ENCODE peak calls at places on chromosomes 11 and 22, in six cellular contexts. One of them, this sample, is unnamed.

GRCh38 chr11:35963911-35964310 is 20.0 kb downstream of the LDLRAD3 start:
- DNase-seq in CD8-positive, alpha-beta T cell: no peak
- DNase-seq in fibroblast of lung: no peak
- DNase-seq in mesenchymal stem cell: no peak
- DNase-seq in BE2C: no peak
- DNase-seq in spleen: no peak
- DNase-seq in this sample: no peak

GRCh38 chr11:74685338-74685737 is 45.9 kb downstream of the CHRDL2 start:
- DNase-seq in BE2C: no peak
- DNase-seq in mesenchymal stem cell: no peak
- DNase-seq in fibroblast of lung: no peak
- DNase-seq in spleen: no peak
- DNase-seq in CD8-positive, alpha-beta T cell: no peak
- DNase-seq in this sample: no peak

GRCh38 chr11:69640260-69640994 is 529 bp upstream of the CCND1 start:
- DNase-seq in mesenchymal stem cell: peak; percentile 73
- DNase-seq in BE2C: no peak
- DNase-seq in spleen: peak; percentile 81
- DNase-seq in CD8-positive, alpha-beta T cell: no peak
- DNase-seq in fibroblast of lung: no peak
- DNase-seq in this sample: no peak

GRCh38 chr22:22694106-22694505 is 49.7 kb downstream of the GGTLC2 start:
- DNase-seq in fibroblast of lung: no peak
- DNase-seq in mesenchymal stem cell: no peak
- DNase-seq in BE2C: no peak
- DNase-seq in CD8-positive, alpha-beta T cell: no peak
- DNase-seq in spleen: no peak
- DNase-seq in this sample: no peak

GRCh38 chr11:69890476-69890875 is 71.3 kb upstream of the FGF3 start:
- DNase-seq in BE2C: no peak
- DNase-seq in spleen: peak; percentile 69
- DNase-seq in fibroblast of lung: no peak
- DNase-seq in CD8-positive, alpha-beta T cell: no peak
- DNase-seq in mesenchymal stem cell: no peak
- DNase-seq in this sample: no peak

GRCh38 chr11:124233376-124233775 is 7.5 kb upstream of the OR8G1 start:
- DNase-seq in BE2C: no peak
- DNase-seq in fibroblast of lung: no peak
- DNase-seq in spleen: no peak
- DNase-seq in mesenchymal stem cell: no peak
- DNase-seq in CD8-positive, alpha-beta T cell: no peak
- DNase-seq in this sample: no peak

GRCh38 chr22:31680764-31681624 is 19.0 kb upstream of the PISD start:
- DNase-seq in BE2C: no peak
- DNase-seq in mesenchymal stem cell: peak; percentile 34
- DNase-seq in spleen: no peak
- DNase-seq in CD8-positive, alpha-beta T cell: no peak
- DNase-seq in fibroblast of lung: peak; percentile 88
- DNase-seq in this sample: peak; percentile 71

GRCh38 chr22:21736948-21737347 is 1.4 kb upstream of the YPEL1 start:
- DNase-seq in fibroblast of lung: no peak
- DNase-seq in spleen: no peak
- DNase-seq in BE2C: no peak
- DNase-seq in CD8-positive, alpha-beta T cell: no peak
- DNase-seq in mesenchymal stem cell: no peak
- DNase-seq in this sample: no peak

GRCh38 chr22:47204002-47204979 is 441.8 kb downstream of the TBC1D22A start:
- DNase-seq in BE2C: no peak
- DNase-seq in mesenchymal stem cell: no peak
- DNase-seq in fibroblast of lung: no peak
- DNase-seq in CD8-positive, alpha-beta T cell: no peak
- DNase-seq in spleen: peak; percentile 66
- DNase-seq in this sample: no peak

GRCh38 chr22:32880906-32881596 is 79.5 kb downstream of the TIMP3 start:
- DNase-seq in CD8-positive, alpha-beta T cell: no peak
- DNase-seq in mesenchymal stem cell: peak; percentile 82
- DNase-seq in spleen: peak; percentile 83
- DNase-seq in BE2C: peak; percentile 97
- DNase-seq in fibroblast of lung: peak; percentile 83
- DNase-seq in this sample: no peak

GRCh38 chr11:49208006-49208721 is at the start of gene FOLH1:
- DNase-seq in spleen: peak; percentile 75
- DNase-seq in CD8-positive, alpha-beta T cell: no peak
- DNase-seq in mesenchymal stem cell: no peak
- DNase-seq in fibroblast of lung: no peak
- DNase-seq in BE2C: peak; percentile 11
- DNase-seq in this sample: peak; percentile 23

GRCh38 chr11:47413908-47414684 is 5.7 kb downstream of the SLC39A13 start:
- DNase-seq in mesenchymal stem cell: peak; percentile 47
- DNase-seq in spleen: no peak
- DNase-seq in CD8-positive, alpha-beta T cell: no peak
- DNase-seq in fibroblast of lung: peak; percentile 83
- DNase-seq in BE2C: no peak
- DNase-seq in this sample: peak; percentile 90

GRCh38 chr11:61871158-61871597 is 20.2 kb downstream of the FADS3 start:
- DNase-seq in mesenchymal stem cell: peak; percentile 83
- DNase-seq in spleen: peak; percentile 92
- DNase-seq in fibroblast of lung: peak; percentile 71
- DNase-seq in CD8-positive, alpha-beta T cell: peak; percentile 46
- DNase-seq in BE2C: peak; percentile 81
- DNase-seq in this sample: peak; percentile 79

GRCh38 chr11:88531776-88532175 is 194.2 kb upstream of the CTSC start:
- DNase-seq in mesenchymal stem cell: no peak
- DNase-seq in CD8-positive, alpha-beta T cell: no peak
- DNase-seq in fibroblast of lung: peak; percentile 72
- DNase-seq in spleen: no peak
- DNase-seq in BE2C: no peak
- DNase-seq in this sample: no peak

GRCh38 chr11:124674168-124674517 is 439 bp downstream of the SPA17 start:
- DNase-seq in CD8-positive, alpha-beta T cell: no peak
- DNase-seq in mesenchymal stem cell: no peak
- DNase-seq in spleen: no peak
- DNase-seq in BE2C: no peak
- DNase-seq in fibroblast of lung: peak; percentile 5
- DNase-seq in this sample: no peak

GRCh38 chr11:77547863-77548551 is 41.7 kb upstream of the AQP11 start:
- DNase-seq in fibroblast of lung: peak; percentile 60
- DNase-seq in BE2C: peak; percentile 59
- DNase-seq in mesenchymal stem cell: peak; percentile 71
- DNase-seq in CD8-positive, alpha-beta T cell: peak; percentile 4
- DNase-seq in spleen: no peak
- DNase-seq in this sample: no peak

GRCh38 chr22:43622886-43623285 is 189.2 kb downstream of the EFCAB6 start:
- DNase-seq in fibroblast of lung: no peak
- DNase-seq in mesenchymal stem cell: no peak
- DNase-seq in CD8-positive, alpha-beta T cell: no peak
- DNase-seq in BE2C: no peak
- DNase-seq in spleen: no peak
- DNase-seq in this sample: no peak

GRCh38 chr11:45354976-45355705 is 69.0 kb upstream of the SYT13 start:
- DNase-seq in BE2C: peak; percentile 80
- DNase-seq in mesenchymal stem cell: peak; percentile 81
- DNase-seq in spleen: peak; percentile 91
- DNase-seq in CD8-positive, alpha-beta T cell: peak; percentile 86
- DNase-seq in fibroblast of lung: peak; percentile 70
- DNase-seq in this sample: peak; percentile 71

GRCh38 chr11:2693851-2694261 is 5.9 kb downstream of the KCNQ1OT1 start:
- DNase-seq in CD8-positive, alpha-beta T cell: no peak
- DNase-seq in spleen: peak; percentile 64
- DNase-seq in fibroblast of lung: no peak
- DNase-seq in mesenchymal stem cell: no peak
- DNase-seq in BE2C: no peak
- DNase-seq in this sample: no peak

GRCh38 chr11:27409060-27409459 is 46.0 kb upstream of the CCDC34 start:
- DNase-seq in fibroblast of lung: no peak
- DNase-seq in CD8-positive, alpha-beta T cell: no peak
- DNase-seq in mesenchymal stem cell: no peak
- DNase-seq in spleen: no peak
- DNase-seq in BE2C: no peak
- DNase-seq in this sample: no peak

GRCh38 chr11:102390667-102391449 is 43.8 kb downstream of the BIRC2 start:
- DNase-seq in spleen: peak; percentile 86
- DNase-seq in fibroblast of lung: peak; percentile 55
- DNase-seq in CD8-positive, alpha-beta T cell: peak; percentile 24
- DNase-seq in BE2C: peak; percentile 68
- DNase-seq in mesenchymal stem cell: peak; percentile 71
- DNase-seq in this sample: peak; percentile 54

GRCh38 chr11:28757725-28758515 is 649.7 kb downstream of the METTL15 start:
- DNase-seq in CD8-positive, alpha-beta T cell: no peak
- DNase-seq in BE2C: no peak
- DNase-seq in fibroblast of lung: peak; percentile 95
- DNase-seq in spleen: no peak
- DNase-seq in mesenchymal stem cell: peak; percentile 34
- DNase-seq in this sample: no peak

GRCh38 chr11:84788220-84788619 is 838.9 kb downstream of the DLG2 start:
- DNase-seq in CD8-positive, alpha-beta T cell: no peak
- DNase-seq in fibroblast of lung: peak; percentile 16
- DNase-seq in mesenchymal stem cell: no peak
- DNase-seq in spleen: no peak
- DNase-seq in BE2C: no peak
- DNase-seq in this sample: no peak

GRCh38 chr11:110928373-110928772 is 216.1 kb upstream of the ARHGAP20 start:
- DNase-seq in mesenchymal stem cell: no peak
- DNase-seq in fibroblast of lung: no peak
- DNase-seq in BE2C: no peak
- DNase-seq in CD8-positive, alpha-beta T cell: no peak
- DNase-seq in spleen: no peak
- DNase-seq in this sample: no peak

GRCh38 chr11:61004037-61004641 is 32.7 kb downstream of the CD6 start:
- DNase-seq in spleen: peak; percentile 64
- DNase-seq in CD8-positive, alpha-beta T cell: no peak
- DNase-seq in fibroblast of lung: peak; percentile 76
- DNase-seq in mesenchymal stem cell: no peak
- DNase-seq in BE2C: no peak
- DNase-seq in this sample: no peak

GRCh38 chr11:10828407-10828806 is 19.7 kb upstream of the EIF4G2 start:
- DNase-seq in mesenchymal stem cell: no peak
- DNase-seq in CD8-positive, alpha-beta T cell: no peak
- DNase-seq in fibroblast of lung: no peak
- DNase-seq in BE2C: no peak
- DNase-seq in spleen: no peak
- DNase-seq in this sample: no peak

GRCh38 chr11:32099516-32099915 is 8.6 kb downstream of the RCN1 start:
- DNase-seq in CD8-positive, alpha-beta T cell: no peak
- DNase-seq in BE2C: no peak
- DNase-seq in fibroblast of lung: no peak
- DNase-seq in spleen: no peak
- DNase-seq in mesenchymal stem cell: no peak
- DNase-seq in this sample: no peak

GRCh38 chr11:73217131-73217809 is 811 bp upstream of the P2RY2 start:
- DNase-seq in spleen: peak; percentile 84
- DNase-seq in fibroblast of lung: no peak
- DNase-seq in CD8-positive, alpha-beta T cell: no peak
- DNase-seq in mesenchymal stem cell: no peak
- DNase-seq in BE2C: no peak
- DNase-seq in this sample: no peak
- H3K4me3 ChIP-seq in spleen: peak overlapping the region; percentile 59
- H3K4me3 ChIP-seq in fibroblast of lung: no peak overlapping the region
- H3K4me3 ChIP-seq in CD8-positive, alpha-beta T cell: no peak overlapping the region
- H3K4me3 ChIP-seq in mesenchymal stem cell: no peak overlapping the region
- H3K4me3 ChIP-seq in BE2C: no peak overlapping the region
- H3K4me3 ChIP-seq in this sample: no peak overlapping the region

DNA sequence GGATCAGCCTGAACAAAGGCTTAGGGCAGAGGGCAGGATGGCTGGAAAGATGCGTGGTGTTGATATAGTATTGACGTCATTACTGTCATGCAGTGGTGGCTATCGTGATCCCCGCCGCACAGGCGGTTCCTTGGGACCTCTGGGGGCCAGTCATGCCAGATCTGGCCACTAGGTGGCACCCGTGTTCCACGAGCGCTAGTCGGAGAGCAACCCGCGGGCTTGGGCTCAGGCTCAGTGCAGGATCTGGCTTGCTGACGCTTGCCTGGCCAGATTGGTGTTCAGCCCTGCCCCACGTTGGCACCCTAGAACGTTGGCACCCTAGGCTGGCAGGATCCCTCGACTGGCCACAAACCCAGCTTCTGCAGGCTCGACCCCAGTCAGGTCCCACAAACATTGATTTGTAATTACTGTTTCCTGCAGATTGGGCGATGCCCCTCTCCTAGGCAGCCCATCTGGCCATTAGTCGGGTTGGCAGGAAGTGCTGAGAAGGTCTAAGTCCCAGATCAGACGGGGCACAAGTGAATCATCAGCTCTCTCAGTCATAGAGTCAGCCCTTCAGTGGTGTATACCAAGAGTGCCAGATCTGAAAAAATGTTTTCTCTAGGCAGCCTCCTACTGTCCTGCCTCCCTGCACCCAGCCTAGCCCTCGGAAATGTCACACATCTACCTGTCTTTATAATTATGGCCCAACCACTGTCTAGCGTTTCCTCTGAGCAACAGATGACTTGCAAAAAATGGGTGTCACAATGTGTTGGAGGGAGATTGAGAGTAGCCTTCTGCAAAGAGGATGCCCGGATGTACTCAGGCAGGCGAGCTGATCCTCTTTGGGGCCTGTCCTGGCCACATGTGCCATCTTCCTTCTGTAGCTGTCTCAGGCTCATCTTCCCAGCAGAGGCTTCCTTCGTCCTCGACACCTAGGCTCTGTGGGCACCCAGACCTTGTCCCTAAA is 315.3 kb downstream of the TMEM135 start:
- DNase-seq in fibroblast of lung: peak; percentile 77
- DNase-seq in spleen: peak; percentile 95
- DNase-seq in CD8-positive, alpha-beta T cell: peak; percentile 72
- DNase-seq in BE2C: peak; percentile 86
- DNase-seq in mesenchymal stem cell: peak; percentile 76
- DNase-seq in this sample: peak; percentile 86
- H3K4me3 ChIP-seq in fibroblast of lung: no peak overlapping the region
- H3K4me3 ChIP-seq in spleen: no peak overlapping the region
- H3K4me3 ChIP-seq in CD8-positive, alpha-beta T cell: no peak overlapping the region
- H3K4me3 ChIP-seq in BE2C: no peak overlapping the region
- H3K4me3 ChIP-seq in mesenchymal stem cell: peak overlapping the region; percentile 19
- H3K4me3 ChIP-seq in this sample: peak overlapping the region; percentile 7

DNA sequence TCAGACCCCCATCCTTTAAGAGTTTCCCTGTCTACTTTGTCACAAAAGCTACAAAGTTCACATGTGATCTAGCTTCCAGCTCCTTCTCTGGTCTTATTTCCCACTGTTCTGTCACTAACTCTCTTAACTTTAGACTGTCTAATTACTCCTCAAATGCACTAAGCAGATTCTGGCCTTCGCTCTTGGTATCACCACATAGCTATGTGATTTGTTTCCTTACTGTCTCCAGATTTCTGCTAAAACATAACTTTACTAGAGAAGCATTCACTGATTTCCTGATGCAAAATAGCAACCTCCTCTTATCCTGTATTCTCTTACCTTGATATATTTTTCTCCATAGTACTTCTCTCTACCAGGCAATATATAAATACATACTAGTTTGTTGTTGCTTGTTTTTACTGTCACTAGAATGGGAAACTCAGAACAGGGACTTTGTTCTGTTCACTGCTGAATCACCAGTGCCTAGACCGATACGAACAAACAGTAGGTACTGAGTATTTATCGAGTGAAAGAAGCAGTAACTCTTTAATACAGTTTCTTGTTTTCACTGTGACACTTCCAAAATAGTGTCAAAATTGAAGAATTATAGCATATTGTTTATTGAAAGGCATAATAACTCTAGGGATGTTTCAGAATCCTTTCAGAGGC is 205.6 kb downstream of the DDX10 start:
- DNase-seq in BE2C: no peak
- DNase-seq in CD8-positive, alpha-beta T cell: no peak
- DNase-seq in fibroblast of lung: peak; percentile 93
- DNase-seq in spleen: no peak
- DNase-seq in mesenchymal stem cell: peak; percentile 86
- DNase-seq in this sample: peak; percentile 10
- H3K4me3 ChIP-seq in BE2C: no peak overlapping the region
- H3K4me3 ChIP-seq in CD8-positive, alpha-beta T cell: no peak overlapping the region
- H3K4me3 ChIP-seq in fibroblast of lung: no peak overlapping the region
- H3K4me3 ChIP-seq in spleen: no peak overlapping the region
- H3K4me3 ChIP-seq in mesenchymal stem cell: peak overlapping the region; percentile 20
- H3K4me3 ChIP-seq in this sample: no peak overlapping the region

GRCh38 chr22:28241637-28242290 is 322.7 kb upstream of the PITPNB start:
- DNase-seq in spleen: no peak
- DNase-seq in BE2C: peak; percentile 44
- DNase-seq in CD8-positive, alpha-beta T cell: no peak
- DNase-seq in fibroblast of lung: no peak
- DNase-seq in mesenchymal stem cell: no peak
- DNase-seq in this sample: no peak
- H3K4me3 ChIP-seq in spleen: no peak overlapping the region
- H3K4me3 ChIP-seq in BE2C: no peak overlapping the region
- H3K4me3 ChIP-seq in CD8-positive, alpha-beta T cell: no peak overlapping the region
- H3K4me3 ChIP-seq in fibroblast of lung: no peak overlapping the region
- H3K4me3 ChIP-seq in mesenchymal stem cell: no peak overlapping the region
- H3K4me3 ChIP-seq in this sample: no peak overlapping the region